ENCODE peak calls at places on chromosomes 13 and 19, in five cellular contexts. X is ovary, W is tibial nerve, V is thoracic aorta, T is uterus. F is an unnamed sample. For H3K4me1 and H3K9me3, the result is how much of the 10 kb centered on the place peaks cover.

GRCh38 chr19:10316229-10317044 is 622 bp upstream of the FDX2 start:
- DNase-seq in W (no peak), T (no peak), X (no peak), V (no peak), F (no peak)

GRCh38 chr19:37953576-37954303 is 46.7 kb downstream of the SIPA1L3 start:
- DNase-seq in X (no peak), T (no peak), W (no peak), V (no peak), F (no peak)

GRCh38 chr19:10839071-10840050 is 3.3 kb upstream of the TMED1 start:
- DNase-seq in T (no peak), W (no peak), V (no peak), X (no peak), F (no peak)

GRCh38 chr13:73261739-73262216 is 203.0 kb downstream of the KLF5 start:
- DNase-seq in X (no peak), T (no peak), V (no peak), W (no peak), F (no peak)

GRCh38 chr19:8243146-8243545 is 34.0 kb downstream of the CERS4 start:
- DNase-seq in W (no peak), V (no peak), T (no peak), X (no peak), F (no peak)

GRCh38 chr19:58003153-58003828 is 671 bp upstream of the ZNF606 start:
- DNase-seq in V (no peak), W (no peak), T (no peak), X (no peak), F (no peak)

GRCh38 chr13:88196106-88196505 is 524.9 kb downstream of the SLITRK5 start:
- DNase-seq in W (no peak), X (no peak), V (no peak), T (no peak), F (no peak)

GRCh38 chr13:99971576-99972189 is at the start of gene ZIC5:
- DNase-seq in T (no peak), W (no peak), X (no peak), V (no peak), F (no peak)

GRCh38 chr13:74194856-74195255 is 60.7 kb upstream of the KLF12 start:
- DNase-seq in W (no peak), V (no peak), X (no peak), T (no peak), F (no peak)

GRCh38 chr13:43516401-43516826 is 270.4 kb downstream of the ENOX1 start:
- DNase-seq in V (no peak), T (peak), W (no peak), X (no peak), F (no peak)

GRCh38 chr13:74204606-74205312 is 70.6 kb upstream of the KLF12 start:
- DNase-seq in V (no peak), W (no peak), X (no peak), T (no peak), F (no peak)

GRCh38 chr19:16027528-16027927 is 48.8 kb upstream of the TPM4 start:
- DNase-seq in V (no peak), X (no peak), W (no peak), T (no peak), F (no peak)

GRCh38 chr13:99949657-99950413 is 21.7 kb downstream of the ZIC5 start:
- DNase-seq in V (no peak), X (no peak), W (no peak), T (no peak), F (no peak)

GRCh38 chr19:30330266-30330665 is 41.9 kb upstream of the ZNF536 start:
- DNase-seq in V (no peak), W (no peak), T (no peak), X (no peak), F (no peak)

GRCh38 chr19:55014714-55015113 is 23.4 kb downstream of the GP6 start:
- DNase-seq in T (peak), X (no peak), V (no peak), W (no peak), F (no peak)

GRCh38 chr19:47067215-47067847 is 18.9 kb upstream of the TMEM160 start:
- DNase-seq in X (no peak), W (no peak), T (no peak), V (no peak), F (no peak)

GRCh38 chr13:113663934-113664333 is 3.1 kb upstream of the GRK1 start:
- DNase-seq in X (peak), W (peak), V (no peak), T (peak), F (no peak)

GRCh38 chr19:52296773-52297600 is at the start of gene ZNF480:
- DNase-seq in V (peak), X (peak), W (peak), T (peak), F (peak)

GRCh38 chr13:111903143-111903542 is 163.8 kb upstream of the SOX1 start:
- DNase-seq in V (no peak), W (no peak), T (no peak), X (no peak), F (no peak)

GRCh38 chr19:2533686-2534085 is 57.8 kb downstream of the GADD45B start:
- DNase-seq in W (no peak), T (no peak), V (no peak), X (no peak), F (no peak)

GRCh38 chr13:95355491-95355890 is 54.2 kb upstream of the ABCC4 start:
- DNase-seq in X (no peak), T (no peak), W (no peak), V (no peak), F (no peak)

GRCh38 chr19:558770-559439 is 13.5 kb upstream of the BSG start:
- DNase-seq in X (peak), T (peak), W (no peak), V (no peak), F (no peak)

GRCh38 chr19:3098141-3098514 is 4.0 kb downstream of the GNA11 start:
- DNase-seq in W (no peak), X (no peak), V (no peak), T (no peak), F (no peak)

GRCh38 chr19:17359905-17360800 is 17.0 kb downstream of the PLVAP start:
- DNase-seq in T (no peak), V (no peak), W (no peak), X (no peak), F (no peak)

GRCh38 chr19:49497047-49497789 is 984 bp downstream of the RPS11 start:
- DNase-seq in V (no peak), X (no peak), W (peak), T (no peak), F (no peak)

GRCh38 chr19:49498475-49498874 is 2.2 kb downstream of the RPS11 start:
- DNase-seq in W (no peak), T (no peak), X (no peak), V (no peak), F (no peak)

GRCh38 chr19:49496574-49497008 is 357 bp downstream of the RPS11 start:
- DNase-seq in X (no peak), T (no peak), V (no peak), W (no peak), F (no peak)

GRCh38 chr19:49497790-49498106 is 1.5 kb downstream of the RPS11 start:
- DNase-seq in V (no peak), X (no peak), W (no peak), T (no peak), F (no peak)

DNA sequence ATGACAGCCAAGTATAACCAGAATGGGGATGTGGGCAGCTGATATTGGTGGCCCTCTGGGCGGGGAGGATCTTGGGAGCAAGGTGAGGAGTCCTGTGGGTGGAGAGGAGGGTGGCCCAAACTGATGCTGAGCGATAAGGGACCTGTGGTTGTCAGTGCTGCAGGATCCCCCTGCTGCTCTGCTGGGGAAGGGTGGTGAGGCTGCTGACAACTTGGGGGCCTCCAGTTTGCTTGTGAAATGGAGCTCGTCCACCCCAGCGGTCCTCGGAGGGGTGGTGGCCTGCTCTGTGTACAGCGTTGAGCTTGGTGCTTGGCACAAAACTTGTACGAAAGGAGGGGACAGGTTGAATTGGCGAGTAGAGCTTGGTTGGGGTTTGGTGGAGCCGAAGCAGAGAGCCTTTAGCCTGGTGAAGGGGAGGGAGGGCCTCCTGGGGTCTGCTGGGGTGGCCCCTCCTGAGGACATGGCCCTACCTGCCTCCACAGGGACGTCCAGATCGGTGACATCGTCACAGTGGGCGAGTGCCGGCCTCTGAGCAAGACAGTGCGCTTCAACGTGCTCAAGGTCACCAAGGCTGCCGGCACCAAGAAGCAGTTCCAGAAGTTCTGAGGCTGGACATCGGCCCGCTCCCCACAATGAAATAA is 2.9 kb downstream of the RPS11 start:
- DNase-seq in T (no peak), X (no peak), W (no peak), V (no peak), F (no peak)
- H3K4me3 ChIP-seq in T (no peak), X (no peak), W (no peak), V (peak), F (peak)

DNA sequence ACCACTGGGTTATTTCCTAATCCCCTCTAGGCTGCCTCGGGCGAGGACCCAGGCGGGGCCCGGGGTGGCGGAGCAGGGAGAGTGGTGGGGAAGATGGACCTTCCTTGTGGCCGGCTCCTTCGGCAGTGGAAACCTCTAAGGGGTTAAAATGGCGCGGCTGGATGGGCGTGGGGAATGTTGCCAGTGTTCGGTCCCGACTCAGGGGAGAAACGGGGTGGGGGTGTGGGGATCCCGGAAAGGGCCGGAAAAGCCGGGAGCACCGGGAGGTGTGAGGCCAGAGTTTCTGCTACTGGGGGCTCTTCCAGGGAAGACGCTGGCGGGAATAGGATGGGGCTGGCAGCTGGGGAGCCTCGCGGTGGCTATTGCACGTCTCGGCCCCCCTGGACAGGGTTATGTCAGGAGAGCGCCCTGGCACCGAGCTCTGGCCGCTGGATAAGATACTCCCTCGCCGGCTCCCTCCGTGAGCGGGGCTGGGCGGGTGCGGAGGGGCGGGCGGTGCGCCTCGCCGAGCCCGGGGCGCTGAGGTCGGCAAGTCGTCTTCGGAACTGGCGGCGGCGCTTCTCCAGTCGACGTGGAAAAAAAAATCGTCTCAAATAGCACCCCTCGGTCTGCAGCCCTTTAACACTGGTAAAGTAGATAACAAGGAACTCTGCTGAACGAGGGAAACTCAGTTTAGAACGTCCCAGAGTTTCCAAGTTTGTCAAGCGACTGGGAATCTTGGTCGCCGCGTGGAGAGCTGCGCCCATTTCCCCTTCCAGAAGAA is 114.9 kb downstream of the KCNRG start:
- DNase-seq in W (peak), X (peak), T (peak), V (no peak), F (no peak)
- H3K4me1 ChIP-seq in W (under half), X (under half), T (under half), V (under half), F (under half)

GRCh38 chr19:56623006-56623405 is 20.0 kb upstream of the SMIM17 start:
- DNase-seq in X (no peak), V (no peak), W (no peak), T (no peak), F (no peak)

GRCh38 chr19:56619131-56619530 is 23.8 kb upstream of the SMIM17 start:
- DNase-seq in W (no peak), X (no peak), T (no peak), V (no peak), F (no peak)

GRCh38 chr19:56625708-56626107 is 17.3 kb upstream of the SMIM17 start:
- DNase-seq in X (no peak), V (no peak), W (no peak), T (no peak), F (no peak)

GRCh38 chr19:56617531-56617930 is 22.4 kb downstream of the ZNF71 start:
- DNase-seq in V (no peak), W (no peak), X (no peak), T (no peak), F (no peak)

GRCh38 chr19:56622374-56622773 is 20.6 kb upstream of the SMIM17 start:
- DNase-seq in W (no peak), T (no peak), X (no peak), V (no peak), F (no peak)
- H3K9me3 ChIP-seq in W (under half), T (half or more), X (under half), V (half or more), F (half or more)

DNA sequence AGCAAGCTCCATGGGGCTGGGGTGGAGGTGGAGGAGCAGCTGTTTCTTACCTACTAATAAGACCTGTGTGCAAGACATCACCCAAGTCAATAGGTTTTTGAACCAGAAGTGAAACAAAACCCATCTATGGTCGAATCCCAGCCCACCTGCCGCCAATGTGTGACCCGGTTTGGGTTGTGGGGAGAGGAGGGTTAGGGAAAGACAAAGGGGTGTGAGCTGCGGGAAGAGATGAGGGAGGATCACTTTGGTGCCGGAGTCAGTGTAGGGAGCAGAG is 641 bp downstream of the LPAR2 start:
- DNase-seq in V (no peak), X (no peak), W (no peak), T (no peak), F (no peak)
- H3K4me3 ChIP-seq in V (peak), X (peak), W (peak), T (peak), F (peak)